ENCODE peak calls at places on chromosome 22, in seven cellular contexts. One of them, this sample, is unnamed.

GRCh38 chr22:47417699-47418098 is 655.2 kb downstream of the TBC1D22A start:
- DNase-seq in right lobe of liver: no peak
- DNase-seq in CD4-positive, alpha-beta T cell: no peak
- DNase-seq in stomach: no peak
- DNase-seq in GM12865: no peak
- DNase-seq in HFFc6: no peak
- DNase-seq in activated CD8-positive, alpha-beta T cell treated with anti-CD3 and anti-CD28 coated beads for 36 hours: no peak
- DNase-seq in this sample: no peak

GRCh38 chr22:32723632-32724031 is 77.9 kb upstream of the TIMP3 start:
- DNase-seq in right lobe of liver: peak; percentile 73
- DNase-seq in CD4-positive, alpha-beta T cell: peak; percentile 5
- DNase-seq in stomach: peak; percentile 34
- DNase-seq in GM12865: peak; percentile 57
- DNase-seq in HFFc6: peak; percentile 92
- DNase-seq in activated CD8-positive, alpha-beta T cell treated with anti-CD3 and anti-CD28 coated beads for 36 hours: peak; percentile 76
- DNase-seq in this sample: peak; percentile 46

GRCh38 chr22:44371741-44372525 is 59.2 kb upstream of the SHISAL1 start:
- DNase-seq in right lobe of liver: peak; percentile 24
- DNase-seq in CD4-positive, alpha-beta T cell: no peak
- DNase-seq in stomach: no peak
- DNase-seq in GM12865: peak; percentile 18
- DNase-seq in HFFc6: no peak
- DNase-seq in activated CD8-positive, alpha-beta T cell treated with anti-CD3 and anti-CD28 coated beads for 36 hours: no peak
- DNase-seq in this sample: no peak

GRCh38 chr22:46673677-46674236 is 53.6 kb downstream of the GRAMD4 start:
- DNase-seq in right lobe of liver: no peak
- DNase-seq in CD4-positive, alpha-beta T cell: peak; percentile 29
- DNase-seq in stomach: no peak
- DNase-seq in GM12865: no peak
- DNase-seq in HFFc6: no peak
- DNase-seq in activated CD8-positive, alpha-beta T cell treated with anti-CD3 and anti-CD28 coated beads for 36 hours: peak; percentile 59
- DNase-seq in this sample: peak; percentile 53

GRCh38 chr22:29670615-29671014 is 49.2 kb upstream of the CABP7 start:
- DNase-seq in right lobe of liver: no peak
- DNase-seq in CD4-positive, alpha-beta T cell: no peak
- DNase-seq in stomach: no peak
- DNase-seq in GM12865: no peak
- DNase-seq in HFFc6: no peak
- DNase-seq in activated CD8-positive, alpha-beta T cell treated with anti-CD3 and anti-CD28 coated beads for 36 hours: no peak
- DNase-seq in this sample: no peak

GRCh38 chr22:46958649-46959048 is 196.2 kb downstream of the TBC1D22A start:
- DNase-seq in right lobe of liver: no peak
- DNase-seq in CD4-positive, alpha-beta T cell: no peak
- DNase-seq in stomach: no peak
- DNase-seq in GM12865: no peak
- DNase-seq in HFFc6: no peak
- DNase-seq in activated CD8-positive, alpha-beta T cell treated with anti-CD3 and anti-CD28 coated beads for 36 hours: no peak
- DNase-seq in this sample: no peak

GRCh38 chr22:25472382-25472781 is 92.1 kb upstream of the GRK3 start:
- DNase-seq in right lobe of liver: no peak
- DNase-seq in CD4-positive, alpha-beta T cell: no peak
- DNase-seq in stomach: no peak
- DNase-seq in GM12865: no peak
- DNase-seq in HFFc6: no peak
- DNase-seq in activated CD8-positive, alpha-beta T cell treated with anti-CD3 and anti-CD28 coated beads for 36 hours: no peak
- DNase-seq in this sample: no peak

GRCh38 chr22:30210235-30210831 is 36.2 kb downstream of the LIF start:
- DNase-seq in right lobe of liver: peak; percentile 37
- DNase-seq in CD4-positive, alpha-beta T cell: no peak
- DNase-seq in stomach: peak; percentile 70
- DNase-seq in GM12865: no peak
- DNase-seq in HFFc6: no peak
- DNase-seq in activated CD8-positive, alpha-beta T cell treated with anti-CD3 and anti-CD28 coated beads for 36 hours: no peak
- DNase-seq in this sample: no peak

GRCh38 chr22:42434748-42435425 is 2.7 kb upstream of the NFAM1 start:
- DNase-seq in right lobe of liver: no peak
- DNase-seq in CD4-positive, alpha-beta T cell: no peak
- DNase-seq in stomach: no peak
- DNase-seq in GM12865: no peak
- DNase-seq in HFFc6: no peak
- DNase-seq in activated CD8-positive, alpha-beta T cell treated with anti-CD3 and anti-CD28 coated beads for 36 hours: no peak
- DNase-seq in this sample: no peak

GRCh38 chr22:29520851-29521250 is 32.7 kb downstream of the THOC5 start:
- DNase-seq in right lobe of liver: no peak
- DNase-seq in CD4-positive, alpha-beta T cell: no peak
- DNase-seq in stomach: no peak
- DNase-seq in GM12865: no peak
- DNase-seq in HFFc6: peak; percentile 89
- DNase-seq in activated CD8-positive, alpha-beta T cell treated with anti-CD3 and anti-CD28 coated beads for 36 hours: no peak
- DNase-seq in this sample: no peak

GRCh38 chr22:47195676-47196492 is 433.4 kb downstream of the TBC1D22A start:
- DNase-seq in right lobe of liver: no peak
- DNase-seq in CD4-positive, alpha-beta T cell: no peak
- DNase-seq in stomach: peak; percentile 18
- DNase-seq in GM12865: no peak
- DNase-seq in HFFc6: no peak
- DNase-seq in activated CD8-positive, alpha-beta T cell treated with anti-CD3 and anti-CD28 coated beads for 36 hours: no peak
- DNase-seq in this sample: no peak

GRCh38 chr22:34122064-34122463 is 201.8 kb upstream of the LARGE1 start:
- DNase-seq in right lobe of liver: no peak
- DNase-seq in CD4-positive, alpha-beta T cell: no peak
- DNase-seq in stomach: no peak
- DNase-seq in GM12865: no peak
- DNase-seq in HFFc6: no peak
- DNase-seq in activated CD8-positive, alpha-beta T cell treated with anti-CD3 and anti-CD28 coated beads for 36 hours: no peak
- DNase-seq in this sample: no peak

GRCh38 chr22:43313497-43314474 is 29.4 kb downstream of the SCUBE1 start:
- DNase-seq in right lobe of liver: peak; percentile 11
- DNase-seq in CD4-positive, alpha-beta T cell: no peak
- DNase-seq in stomach: no peak
- DNase-seq in GM12865: no peak
- DNase-seq in HFFc6: no peak
- DNase-seq in activated CD8-positive, alpha-beta T cell treated with anti-CD3 and anti-CD28 coated beads for 36 hours: no peak
- DNase-seq in this sample: no peak

GRCh38 chr22:45212306-45212709 is 28.4 kb downstream of the KIAA0930 start:
- DNase-seq in right lobe of liver: peak; percentile 58
- DNase-seq in CD4-positive, alpha-beta T cell: no peak
- DNase-seq in stomach: peak; percentile 38
- DNase-seq in GM12865: no peak
- DNase-seq in HFFc6: peak; percentile 94
- DNase-seq in activated CD8-positive, alpha-beta T cell treated with anti-CD3 and anti-CD28 coated beads for 36 hours: no peak
- DNase-seq in this sample: no peak

GRCh38 chr22:47355776-47356432 is 593.5 kb downstream of the TBC1D22A start:
- DNase-seq in right lobe of liver: no peak
- DNase-seq in CD4-positive, alpha-beta T cell: no peak
- DNase-seq in stomach: peak; percentile 9
- DNase-seq in GM12865: no peak
- DNase-seq in HFFc6: no peak
- DNase-seq in activated CD8-positive, alpha-beta T cell treated with anti-CD3 and anti-CD28 coated beads for 36 hours: no peak
- DNase-seq in this sample: no peak

GRCh38 chr22:35435201-35435712 is 35.3 kb downstream of the MCM5 start:
- DNase-seq in right lobe of liver: no peak
- DNase-seq in CD4-positive, alpha-beta T cell: no peak
- DNase-seq in stomach: no peak
- DNase-seq in GM12865: peak; percentile 28
- DNase-seq in HFFc6: no peak
- DNase-seq in activated CD8-positive, alpha-beta T cell treated with anti-CD3 and anti-CD28 coated beads for 36 hours: no peak
- DNase-seq in this sample: no peak

GRCh38 chr22:27303718-27304117 is 497.8 kb downstream of the MN1 start:
- DNase-seq in right lobe of liver: no peak
- DNase-seq in CD4-positive, alpha-beta T cell: no peak
- DNase-seq in stomach: no peak
- DNase-seq in GM12865: no peak
- DNase-seq in HFFc6: no peak
- DNase-seq in activated CD8-positive, alpha-beta T cell treated with anti-CD3 and anti-CD28 coated beads for 36 hours: no peak
- DNase-seq in this sample: no peak

GRCh38 chr22:27299181-27300085 is 502.1 kb downstream of the MN1 start:
- DNase-seq in right lobe of liver: no peak
- DNase-seq in CD4-positive, alpha-beta T cell: no peak
- DNase-seq in stomach: no peak
- DNase-seq in GM12865: no peak
- DNase-seq in HFFc6: no peak
- DNase-seq in activated CD8-positive, alpha-beta T cell treated with anti-CD3 and anti-CD28 coated beads for 36 hours: no peak
- DNase-seq in this sample: no peak

GRCh38 chr22:27298387-27299141 is 503.0 kb downstream of the MN1 start:
- DNase-seq in right lobe of liver: no peak
- DNase-seq in CD4-positive, alpha-beta T cell: no peak
- DNase-seq in stomach: no peak
- DNase-seq in GM12865: no peak
- DNase-seq in HFFc6: no peak
- DNase-seq in activated CD8-positive, alpha-beta T cell treated with anti-CD3 and anti-CD28 coated beads for 36 hours: no peak
- DNase-seq in this sample: no peak

GRCh38 chr22:27302501-27302900 is 499.1 kb downstream of the MN1 start:
- DNase-seq in right lobe of liver: no peak
- DNase-seq in CD4-positive, alpha-beta T cell: no peak
- DNase-seq in stomach: no peak
- DNase-seq in GM12865: no peak
- DNase-seq in HFFc6: no peak
- DNase-seq in activated CD8-positive, alpha-beta T cell treated with anti-CD3 and anti-CD28 coated beads for 36 hours: no peak
- DNase-seq in this sample: no peak

DNA sequence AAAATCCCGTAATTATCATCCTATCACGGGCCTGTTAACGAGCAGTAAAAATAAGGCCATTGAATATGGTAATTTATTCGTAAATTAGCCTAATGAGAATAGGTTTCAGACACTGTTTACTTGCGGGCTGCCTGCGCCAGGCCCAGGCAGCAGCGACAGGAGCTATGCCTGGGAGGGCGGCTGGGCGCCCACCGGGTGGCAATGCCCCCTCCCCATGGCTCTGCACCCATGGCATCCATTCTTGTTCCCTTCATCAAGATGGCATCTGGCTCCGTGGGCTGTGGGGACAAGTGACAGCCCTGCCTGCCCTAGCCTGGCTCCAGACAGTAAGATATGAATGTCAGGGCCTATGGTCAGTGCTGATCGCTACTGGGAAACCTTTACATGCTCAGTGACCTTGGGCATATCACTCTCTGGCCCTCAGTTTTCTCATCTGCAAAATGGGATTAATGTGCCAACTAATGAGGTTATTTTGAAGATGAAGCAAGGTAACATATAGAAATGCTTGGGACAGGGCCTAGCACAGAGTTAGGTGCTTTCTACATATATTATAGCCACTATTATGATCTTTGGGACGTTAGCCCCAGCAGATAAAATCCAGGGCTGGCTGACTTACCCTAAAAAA is 500.8 kb downstream of the MN1 start:
- DNase-seq in right lobe of liver: no peak
- DNase-seq in CD4-positive, alpha-beta T cell: no peak
- DNase-seq in stomach: no peak
- DNase-seq in GM12865: no peak
- DNase-seq in HFFc6: no peak
- DNase-seq in activated CD8-positive, alpha-beta T cell treated with anti-CD3 and anti-CD28 coated beads for 36 hours: no peak
- DNase-seq in this sample: no peak
- TF ChIP-seq CTCF in right lobe of liver: no peak
- TF ChIP-seq CTCF in CD4-positive, alpha-beta T cell: no peak
- TF ChIP-seq CTCF in stomach: no peak
- TF ChIP-seq CTCF in GM12865: no peak
- TF ChIP-seq CTCF in HFFc6: no peak
- TF ChIP-seq CTCF in activated CD8-positive, alpha-beta T cell treated with anti-CD3 and anti-CD28 coated beads for 36 hours: no peak
- TF ChIP-seq CTCF in this sample: no peak

DNA sequence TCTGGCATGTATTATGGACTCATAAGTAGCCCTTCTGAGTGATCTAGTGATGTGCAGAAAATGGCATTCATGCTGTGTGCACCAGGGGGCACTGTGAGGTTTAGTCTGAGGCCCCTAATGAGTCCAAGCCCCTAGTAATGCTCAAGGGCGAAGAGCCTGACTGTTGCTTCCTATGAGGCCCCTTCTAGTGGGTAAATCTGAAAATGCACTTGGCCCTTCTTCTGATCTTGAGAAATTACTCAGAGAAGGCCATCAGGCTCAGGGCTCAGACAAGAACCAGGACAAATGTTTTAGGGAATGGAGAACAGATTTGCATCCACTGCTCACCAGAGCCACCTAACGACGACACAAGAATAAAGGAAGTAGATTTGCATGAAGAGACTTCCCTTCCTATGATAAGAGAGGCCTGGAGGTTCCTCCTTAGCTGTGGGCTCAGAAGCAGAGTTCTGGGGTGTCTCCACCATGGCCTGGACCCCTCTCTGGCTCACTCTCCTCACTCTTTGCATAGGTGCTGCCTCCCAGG is 75.8 kb downstream of the GGTLC2 start:
- DNase-seq in right lobe of liver: no peak
- DNase-seq in CD4-positive, alpha-beta T cell: peak; percentile 11
- DNase-seq in stomach: no peak
- DNase-seq in GM12865: peak; percentile 84
- DNase-seq in HFFc6: peak; percentile 11
- DNase-seq in activated CD8-positive, alpha-beta T cell treated with anti-CD3 and anti-CD28 coated beads for 36 hours: peak; percentile 83
- DNase-seq in this sample: peak; percentile 72
- TF ChIP-seq CTCF in right lobe of liver: peak; percentile 52
- TF ChIP-seq CTCF in CD4-positive, alpha-beta T cell: peak; percentile 64
- TF ChIP-seq CTCF in stomach: no peak
- TF ChIP-seq CTCF in GM12865: peak; percentile 52
- TF ChIP-seq CTCF in HFFc6: peak; percentile 79
- TF ChIP-seq CTCF in activated CD8-positive, alpha-beta T cell treated with anti-CD3 and anti-CD28 coated beads for 36 hours: peak; percentile 81
- TF ChIP-seq CTCF in this sample: peak; percentile 71

DNA sequence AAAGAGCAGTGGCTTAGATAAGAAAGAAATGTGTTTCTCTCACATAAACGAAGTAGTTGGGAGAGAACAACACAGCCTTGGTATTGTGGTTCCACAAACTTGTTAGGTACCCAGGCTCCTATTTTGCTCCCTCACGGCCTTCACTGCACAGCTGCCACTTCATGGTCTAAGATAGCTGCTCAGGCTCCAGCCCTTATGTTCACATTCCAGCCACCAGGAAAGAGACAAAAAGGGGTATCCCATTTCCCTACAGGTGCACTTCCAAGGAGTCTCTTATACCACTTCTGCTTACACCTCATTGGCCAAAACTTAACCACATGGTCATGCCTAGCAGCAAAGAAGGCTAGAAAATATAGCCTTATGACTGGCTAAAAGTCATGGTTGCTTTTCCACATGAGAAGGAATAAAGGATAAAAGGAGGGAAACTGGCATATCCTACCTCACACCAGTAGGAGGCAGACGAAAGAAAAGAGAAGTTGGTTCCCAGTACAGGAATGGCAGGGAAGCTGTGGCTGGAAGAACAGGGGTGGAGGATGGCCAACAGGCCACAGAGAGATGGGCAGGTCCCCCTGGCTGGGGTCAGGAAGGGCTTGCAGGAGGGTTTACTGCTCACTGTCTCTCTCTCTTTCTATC is 5.4 kb upstream of the HDHD5 start:
- DNase-seq in right lobe of liver: no peak
- DNase-seq in CD4-positive, alpha-beta T cell: no peak
- DNase-seq in stomach: no peak
- DNase-seq in GM12865: no peak
- DNase-seq in HFFc6: no peak
- DNase-seq in activated CD8-positive, alpha-beta T cell treated with anti-CD3 and anti-CD28 coated beads for 36 hours: no peak
- DNase-seq in this sample: no peak
- TF ChIP-seq CTCF in right lobe of liver: no peak
- TF ChIP-seq CTCF in CD4-positive, alpha-beta T cell: no peak
- TF ChIP-seq CTCF in stomach: no peak
- TF ChIP-seq CTCF in GM12865: no peak
- TF ChIP-seq CTCF in HFFc6: peak; percentile 64
- TF ChIP-seq CTCF in activated CD8-positive, alpha-beta T cell treated with anti-CD3 and anti-CD28 coated beads for 36 hours: no peak
- TF ChIP-seq CTCF in this sample: no peak

DNA sequence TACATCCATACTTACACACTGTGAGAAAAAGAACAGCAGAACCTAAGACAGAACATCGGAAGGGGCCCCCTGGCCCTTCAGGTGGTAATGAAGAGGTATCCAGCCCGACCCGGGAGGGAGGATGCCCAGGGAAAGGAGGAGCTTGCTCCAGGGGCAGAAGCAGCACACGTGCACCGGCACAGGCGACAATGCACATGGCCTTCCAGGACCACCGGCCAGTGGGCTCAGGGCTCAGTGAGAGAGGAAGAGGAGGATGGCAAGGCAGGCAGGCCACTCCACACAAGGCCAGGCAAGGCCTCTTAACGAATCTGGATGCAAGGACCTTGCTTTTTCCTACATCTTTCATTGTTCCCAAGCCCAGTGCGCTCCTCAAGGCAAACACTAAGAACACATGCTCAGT is 52.6 kb downstream of the MICAL3 start:
- DNase-seq in right lobe of liver: no peak
- DNase-seq in CD4-positive, alpha-beta T cell: no peak
- DNase-seq in stomach: no peak
- DNase-seq in GM12865: no peak
- DNase-seq in HFFc6: no peak
- DNase-seq in activated CD8-positive, alpha-beta T cell treated with anti-CD3 and anti-CD28 coated beads for 36 hours: no peak
- DNase-seq in this sample: no peak
- TF ChIP-seq CTCF in right lobe of liver: no peak
- TF ChIP-seq CTCF in CD4-positive, alpha-beta T cell: no peak
- TF ChIP-seq CTCF in stomach: no peak
- TF ChIP-seq CTCF in GM12865: no peak
- TF ChIP-seq CTCF in HFFc6: no peak
- TF ChIP-seq CTCF in activated CD8-positive, alpha-beta T cell treated with anti-CD3 and anti-CD28 coated beads for 36 hours: no peak
- TF ChIP-seq CTCF in this sample: no peak